ENCODE peak calls at places on chromosomes 16 and 17, in six cellular contexts. W is Karpas-422, H is PC-3, D is mammary epithelial cell, N is lung, Q is hepatocyte. S is an unnamed sample.

GRCh38 chr17:38705803-38706624 is 941 bp downstream of the MLLT6 start:
- DNase-seq in N (no peak), H (peak; percentile 24), D (peak; percentile 40), W (peak; percentile 66), Q (peak; percentile 50), S (no peak)

GRCh38 chr17:28957992-28958355 is 6.7 kb upstream of the PHF12 start:
- DNase-seq in D (no peak), W (no peak), Q (no peak), H (no peak), N (no peak), S (no peak)

GRCh38 chr17:8290043-8290442 is 1.6 kb downstream of the RANGRF start:
- DNase-seq in H (peak; percentile 34), Q (no peak), W (no peak), D (no peak), N (no peak), S (no peak)

GRCh38 chr17:16199093-16199492 is 16.2 kb downstream of the NCOR1 start:
- DNase-seq in W (peak; percentile 57), N (no peak), Q (no peak), D (no peak), H (no peak), S (no peak)

GRCh38 chr17:59753522-59754467 is 46.3 kb downstream of the VMP1 start:
- DNase-seq in W (peak; percentile 93), H (peak; percentile 97), Q (peak; percentile 90), N (no peak), D (peak; percentile 83), S (no peak)

GRCh38 chr17:17514993-17515920 is 19.1 kb upstream of the RASD1 start:
- DNase-seq in D (no peak), H (no peak), Q (no peak), N (no peak), W (no peak), S (no peak)

GRCh38 chr16:49012961-49013726 is 268.5 kb downstream of the CBLN1 start:
- DNase-seq in Q (no peak), W (no peak), H (no peak), N (peak; percentile 27), D (no peak), S (no peak)

GRCh38 chr16:20956319-20956718 is 55.7 kb downstream of the LYRM1 start:
- DNase-seq in Q (no peak), N (no peak), W (no peak), H (peak; percentile 30), D (no peak), S (no peak)

GRCh38 chr16:49654425-49654824 is 201.5 kb downstream of the ZNF423 start:
- DNase-seq in D (no peak), W (no peak), Q (no peak), N (no peak), H (no peak), S (no peak)

GRCh38 chr16:79823644-79824043 is 223.1 kb upstream of the MAF start:
- DNase-seq in Q (no peak), W (no peak), D (no peak), N (no peak), H (no peak), S (no peak)

GRCh38 chr17:38705523-38705802 is 390 bp downstream of the MLLT6 start:
- DNase-seq in H (no peak), D (no peak), N (no peak), Q (peak; percentile 49), W (no peak), S (no peak)

GRCh38 chr17:46737331-46737730 is 81.2 kb downstream of the WNT3 start:
- DNase-seq in N (no peak), Q (no peak), W (no peak), H (no peak), D (no peak), S (no peak)

GRCh38 chr17:16297367-16298139 is 55.7 kb downstream of the CENPV start:
- DNase-seq in H (no peak), W (no peak), D (no peak), N (no peak), Q (peak; percentile 61), S (no peak)

GRCh38 chr16:69889295-69889964 is 61.7 kb upstream of the CLEC18A start:
- DNase-seq in D (no peak), W (no peak), N (no peak), Q (no peak), H (no peak), S (no peak)

GRCh38 chr17:66527335-66527734 is 224.9 kb downstream of the PRKCA start:
- DNase-seq in H (no peak), N (no peak), Q (no peak), W (no peak), D (no peak), S (no peak)

GRCh38 chr16:337975-338575 is 14.4 kb downstream of the AXIN1 start:
- DNase-seq in W (no peak), Q (no peak), N (no peak), D (no peak), H (no peak), S (no peak)

GRCh38 chr17:61689610-61690180 is 98.7 kb upstream of the NACA2 start:
- DNase-seq in H (peak; percentile 43), N (no peak), D (peak; percentile 12), Q (no peak), W (no peak), S (no peak)

GRCh38 chr17:15262291-15263205 is 2.6 kb downstream of the PMP22 start:
- DNase-seq in Q (peak; percentile 90), H (peak; percentile 95), N (peak; percentile 77), D (peak; percentile 72), W (no peak), S (peak; percentile 37)

GRCh38 chr17:57038486-57038885 is 46.6 kb upstream of the AKAP1 start:
- DNase-seq in H (no peak), N (no peak), Q (no peak), D (no peak), W (no peak), S (no peak)

GRCh38 chr17:31695456-31696090 is 163.5 kb downstream of the COPRS start:
- DNase-seq in N (no peak), W (no peak), H (no peak), Q (no peak), D (no peak), S (peak; percentile 8)

GRCh38 chr17:40095944-40096791 is 4.2 kb downstream of the NR1D1 start:
- DNase-seq in N (peak; percentile 64), W (no peak), H (no peak), Q (no peak), D (no peak), S (no peak)

GRCh38 chr17:43791589-43791988 is 11.4 kb downstream of the CFAP97D1 start:
- DNase-seq in H (peak; percentile 84), N (no peak), Q (no peak), D (peak; percentile 72), W (peak; percentile 66), S (peak; percentile 73)

GRCh38 chr16:80806957-80807356 is 2.6 kb upstream of the CDYL2 start:
- DNase-seq in D (peak; percentile 46), W (no peak), Q (no peak), H (peak; percentile 82), N (no peak), S (peak; percentile 73)

GRCh38 chr17:44792276-44792675 is 33.5 kb downstream of the ADAM11 start:
- DNase-seq in Q (no peak), N (no peak), W (no peak), H (no peak), D (peak; percentile 25), S (peak; percentile 82)
- H3K4me1 ChIP-seq in Q (no peaks in the 10 kb centered on the region), N (peaks cover 12% of the 10 kb centered on the region), W (no peaks in the 10 kb centered on the region), H (peaks cover 24% of the 10 kb centered on the region), D (peaks cover 15% of the 10 kb centered on the region), S (peaks cover 23% of the 10 kb centered on the region)

GRCh38 chr17:77344038-77344437 is 203.3 kb downstream of the SEC14L1 start:
- DNase-seq in D (no peak), Q (no peak), N (no peak), H (no peak), W (no peak), S (no peak)

GRCh38 chr17:77346765-77347164 is 206.0 kb downstream of the SEC14L1 start:
- DNase-seq in W (no peak), N (no peak), Q (no peak), H (no peak), D (no peak), S (no peak)

GRCh38 chr17:77345260-77345910 is 204.6 kb downstream of the SEC14L1 start:
- DNase-seq in Q (no peak), H (no peak), N (peak; percentile 24), W (no peak), D (no peak), S (no peak)

GRCh38 chr17:77349976-77350830 is 209.4 kb downstream of the SEC14L1 start:
- DNase-seq in W (no peak), N (peak; percentile 25), D (no peak), H (no peak), Q (peak; percentile 74), S (no peak)

GRCh38 chr17:77347544-77347943 is 206.8 kb downstream of the SEC14L1 start:
- DNase-seq in N (no peak), W (no peak), D (no peak), Q (no peak), H (no peak), S (no peak)
- H3K27ac ChIP-seq in N (no peak overlapping the region), W (no peak overlapping the region), D (no peak overlapping the region), Q (no peak overlapping the region), H (no peak overlapping the region), S (no peak overlapping the region)

DNA sequence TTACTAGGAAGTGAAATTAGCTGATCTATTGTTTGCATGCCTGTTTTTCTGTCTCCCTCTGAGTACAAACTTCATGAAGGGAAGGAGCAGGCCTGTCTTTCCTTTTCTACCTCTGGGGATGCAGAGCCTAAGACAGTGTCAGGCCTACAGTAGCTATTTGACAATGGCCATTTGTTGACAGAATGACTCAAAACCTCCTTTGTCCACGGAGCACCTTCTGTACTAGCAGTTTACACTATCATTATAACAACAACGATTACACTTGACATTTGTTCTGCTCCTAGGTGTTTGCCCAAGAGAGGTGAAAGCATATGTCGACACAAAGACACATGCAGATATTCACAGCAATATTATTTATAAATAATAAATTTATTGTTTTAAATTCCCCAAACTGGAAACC is 132.3 kb upstream of the IRX3 start:
- DNase-seq in H (no peak), N (no peak), Q (no peak), D (no peak), W (no peak), S (no peak)
- H3K4me1 ChIP-seq in H (no peaks in the 10 kb centered on the region), N (no peaks in the 10 kb centered on the region), Q (no peaks in the 10 kb centered on the region), D (peaks cover 22% of the 10 kb centered on the region), W (no peaks in the 10 kb centered on the region), S (peaks cover 16% of the 10 kb centered on the region)

GRCh38 chr16:23079683-23080221 is 69.5 kb downstream of the USP31 start:
- DNase-seq in H (peak; percentile 75), N (no peak), W (no peak), D (peak; percentile 66), Q (no peak), S (peak; percentile 46)

GRCh38 chr16:23080747-23081146 is 68.5 kb downstream of the USP31 start:
- DNase-seq in Q (no peak), N (no peak), H (no peak), D (no peak), W (no peak), S (no peak)

GRCh38 chr16:23082161-23082788 is 67.0 kb downstream of the USP31 start:
- DNase-seq in D (peak; percentile 38), N (no peak), W (no peak), H (no peak), Q (no peak), S (peak; percentile 54)

GRCh38 chr16:23081675-23082119 is 67.6 kb downstream of the USP31 start:
- DNase-seq in N (no peak), H (no peak), Q (peak; percentile 20), W (no peak), D (peak; percentile 81), S (peak; percentile 88)

GRCh38 chr16:23080329-23080728 is 68.9 kb downstream of the USP31 start:
- DNase-seq in H (no peak), W (no peak), N (no peak), Q (no peak), D (no peak), S (no peak)
- H3K27ac ChIP-seq in H (no peak overlapping the region), W (no peak overlapping the region), N (no peak overlapping the region), Q (no peak overlapping the region), D (no peak overlapping the region), S (no peak overlapping the region)

GRCh38 chr17:42517516-42517915 is 18.5 kb upstream of the NAGLU start:
- DNase-seq in N (peak; percentile 87), W (peak; percentile 91), Q (peak; percentile 85), H (no peak), D (peak; percentile 75), S (peak; percentile 80)
- H3K4me1 ChIP-seq in N (peaks cover 29% of the 10 kb centered on the region), W (no peaks in the 10 kb centered on the region), Q (peaks cover 55% of the 10 kb centered on the region), H (peaks cover 30% of the 10 kb centered on the region), D (peaks cover 44% of the 10 kb centered on the region), S (peaks cover 28% of the 10 kb centered on the region)